ENCODE peak calls at places on chromosomes 12 and 14, in seven cellular contexts. C is mesenchymal stem cell; D is upper lobe of right lung; E is left lung; J is Karpas-422; W is heart right ventricle; Y is CD8-positive, alpha-beta memory T cell. L is an unnamed sample.

GRCh38 chr12:6166808-6167207 is 33.4 kb upstream of the CD9 start:
- DNase-seq in C (no peak), D (peak; percentile 64), E (peak; percentile 65), J (no peak), W (no peak), Y (no peak), L (no peak)

GRCh38 chr12:78209851-78210493 is 379.3 kb downstream of the NAV3 start:
- DNase-seq in C (peak; percentile 28), D (no peak), E (no peak), J (no peak), W (peak; percentile 7), Y (no peak), L (no peak)

GRCh38 chr14:21768116-21768874 is 94.7 kb upstream of the OR4E1 start:
- DNase-seq in C (peak; percentile 14), D (no peak), E (no peak), J (peak; percentile 90), W (no peak), Y (peak; percentile 55), L (peak; percentile 20)

GRCh38 chr12:118512669-118513068 is 136.3 kb downstream of the SUDS3 start:
- DNase-seq in C (no peak), D (no peak), E (no peak), J (no peak), W (no peak), Y (no peak), L (no peak)

GRCh38 chr14:71588576-71589215 is 343.5 kb upstream of the RGS6 start:
- DNase-seq in C (no peak), D (no peak), E (no peak), J (no peak), W (no peak), Y (no peak), L (no peak)

GRCh38 chr12:71135812-71136176 is 22.0 kb downstream of the TSPAN8 start:
- DNase-seq in C (no peak), D (no peak), E (no peak), J (no peak), W (no peak), Y (no peak), L (no peak)

GRCh38 chr14:66066991-66067788 is 419.0 kb upstream of the CCDC196 start:
- DNase-seq in C (no peak), D (no peak), E (no peak), J (no peak), W (no peak), Y (no peak), L (no peak)

GRCh38 chr14:99571303-99571986 is 32.6 kb downstream of the CCDC85C start:
- DNase-seq in C (no peak), D (no peak), E (no peak), J (no peak), W (no peak), Y (no peak), L (peak; percentile 24)

GRCh38 chr12:25152055-25152454 is 42.9 kb downstream of the DNAI7 start:
- DNase-seq in C (no peak), D (no peak), E (no peak), J (no peak), W (no peak), Y (no peak), L (no peak)

GRCh38 chr14:100282766-100283419 is 23.4 kb downstream of the SLC25A29 start:
- DNase-seq in C (no peak), D (peak; percentile 53), E (no peak), J (no peak), W (no peak), Y (no peak), L (no peak)

GRCh38 chr12:117151195-117152031 is 38.9 kb downstream of the FBXO21 start:
- DNase-seq in C (peak; percentile 57), D (peak; percentile 72), E (no peak), J (no peak), W (peak; percentile 73), Y (no peak), L (peak; percentile 5)

GRCh38 chr12:52149182-52149641 is 42.6 kb downstream of the KRT80 start:
- DNase-seq in C (no peak), D (no peak), E (no peak), J (no peak), W (no peak), Y (no peak), L (peak; percentile 56)

GRCh38 chr12:51865757-51866270 is 17.3 kb upstream of the FIGNL2 start:
- DNase-seq in C (no peak), D (peak; percentile 50), E (peak; percentile 35), J (no peak), W (no peak), Y (peak; percentile 26), L (no peak)

GRCh38 chr14:101480022-101480746 is 81.1 kb upstream of the DIO3 start:
- DNase-seq in C (no peak), D (no peak), E (peak; percentile 39), J (peak; percentile 44), W (no peak), Y (no peak), L (no peak)

GRCh38 chr14:23941230-23941629 is 12.3 kb upstream of the DHRS4 start:
- DNase-seq in C (no peak), D (no peak), E (no peak), J (no peak), W (no peak), Y (no peak), L (no peak)

GRCh38 chr12:112716099-112717093 is 75.2 kb upstream of the RPH3A start:
- DNase-seq in C (no peak), D (no peak), E (no peak), J (peak; percentile 66), W (no peak), Y (no peak), L (peak; percentile 2)

GRCh38 chr12:93050026-93050747 is 121.1 kb upstream of the EEA1 start:
- DNase-seq in C (no peak), D (no peak), E (no peak), J (no peak), W (no peak), Y (no peak), L (no peak)

GRCh38 chr12:132398386-132398991 is 69.1 kb upstream of the GALNT9 start:
- DNase-seq in C (no peak), D (no peak), E (peak; percentile 78), J (no peak), W (no peak), Y (peak; percentile 36), L (no peak)

GRCh38 chr14:99412122-99413061 is 68.3 kb downstream of the SETD3 start:
- DNase-seq in C (peak; percentile 31), D (no peak), E (no peak), J (no peak), W (no peak), Y (no peak), L (no peak)

GRCh38 chr14:61557262-61557661 is 138.1 kb upstream of the HIF1A start:
- DNase-seq in C (no peak), D (no peak), E (no peak), J (no peak), W (no peak), Y (no peak), L (no peak)

GRCh38 chr12:13853471-13853870 is 127.9 kb downstream of the GRIN2B start:
- DNase-seq in C (no peak), D (no peak), E (no peak), J (no peak), W (no peak), Y (no peak), L (no peak)

GRCh38 chr12:44287545-44287944 is 451.7 kb downstream of the TMEM117 start:
- DNase-seq in C (no peak), D (no peak), E (no peak), J (no peak), W (no peak), Y (no peak), L (no peak)

GRCh38 chr12:56307221-56307965 is 7.3 kb upstream of the CS start:
- DNase-seq in C (no peak), D (peak; percentile 25), E (no peak), J (no peak), W (no peak), Y (no peak), L (no peak)

GRCh38 chr12:16939871-16940306 is 333.9 kb upstream of the LMO3 start:
- DNase-seq in C (peak; percentile 32), D (peak; percentile 59), E (no peak), J (peak; percentile 88), W (no peak), Y (no peak), L (peak; percentile 57)

GRCh38 chr12:66495709-66496108 is 183.2 kb downstream of the GRIP1 start:
- DNase-seq in C (no peak), D (no peak), E (no peak), J (no peak), W (no peak), Y (no peak), L (no peak)
- H3K4me1 ChIP-seq in C (no peaks in the 10 kb centered on the region), D (no peaks in the 10 kb centered on the region), E (no peaks in the 10 kb centered on the region), J (peaks cover 3% of the 10 kb centered on the region), W (no peaks in the 10 kb centered on the region), Y (no peaks in the 10 kb centered on the region), L (no peaks in the 10 kb centered on the region)

GRCh38 chr14:76958975-76959710 is 69.4 kb downstream of the IRF2BPL start:
- DNase-seq in C (peak; percentile 94), D (no peak), E (no peak), J (no peak), W (peak; percentile 36), Y (no peak), L (no peak)
- H3K27ac ChIP-seq in C (peak overlapping the region; percentile 99), D (peak overlapping the region; percentile 30), E (peak overlapping the region; percentile 7), J (no peak overlapping the region), W (peak overlapping the region; percentile 93), Y (no peak overlapping the region), L (no peak overlapping the region)

GRCh38 chr12:108683906-108684556 is 47.3 kb downstream of the CORO1C start:
- DNase-seq in C (no peak), D (no peak), E (no peak), J (no peak), W (no peak), Y (no peak), L (no peak)

GRCh38 chr12:108689314-108690190 is 41.8 kb downstream of the CORO1C start:
- DNase-seq in C (peak; percentile 75), D (no peak), E (no peak), J (no peak), W (no peak), Y (no peak), L (no peak)

GRCh38 chr12:108686753-108687152 is 44.6 kb downstream of the CORO1C start:
- DNase-seq in C (no peak), D (no peak), E (no peak), J (no peak), W (peak; percentile 22), Y (no peak), L (no peak)

GRCh38 chr12:108681317-108681716 is 47.6 kb upstream of the SELPLG start:
- DNase-seq in C (no peak), D (no peak), E (no peak), J (no peak), W (no peak), Y (no peak), L (no peak)

GRCh38 chr12:108685469-108686247 is 45.7 kb downstream of the CORO1C start:
- DNase-seq in C (no peak), D (no peak), E (no peak), J (no peak), W (no peak), Y (no peak), L (no peak)
- H3K4me1 ChIP-seq in C (peaks cover 9% of the 10 kb centered on the region), D (peaks cover 54% of the 10 kb centered on the region), E (peaks cover 31% of the 10 kb centered on the region), J (peaks cover 14% of the 10 kb centered on the region), W (peaks cover 53% of the 10 kb centered on the region), Y (peaks cover 26% of the 10 kb centered on the region), L (no peaks in the 10 kb centered on the region)

GRCh38 chr12:54372113-54372806 is 8.0 kb upstream of the GPR84 start:
- DNase-seq in C (no peak), D (no peak), E (no peak), J (no peak), W (no peak), Y (no peak), L (no peak)
- H3K27ac ChIP-seq in C (no peak overlapping the region), D (peak overlapping the region; percentile 17), E (no peak overlapping the region), J (no peak overlapping the region), W (peak overlapping the region; percentile 72), Y (no peak overlapping the region), L (no peak overlapping the region)